ENCODE peak calls at places on chromosomes 12 and 14, in six cellular contexts. One of them, this sample, is unnamed.

GRCh38 chr12:75774309-75775052 is 257.1 kb downstream of the PHLDA1 start:
- DNase-seq in ecto neural progenitor cell: no peak
- DNase-seq in upper lobe of left lung: no peak
- DNase-seq in SHP77: no peak
- DNase-seq in HuH-7.5: no peak
- DNase-seq in stimulated activated CD4-positive, alpha-beta T cell treated with anti-CD3 and anti-CD28 coated beads, Interleukin-4, amount 100 ng/mL, for 24 hours: no peak
- DNase-seq in this sample: no peak

GRCh38 chr12:131074221-131075083 is 120.7 kb downstream of the ADGRD1 start:
- DNase-seq in SHP77: no peak
- DNase-seq in upper lobe of left lung: peak
- DNase-seq in ecto neural progenitor cell: peak
- DNase-seq in HuH-7.5: no peak
- DNase-seq in stimulated activated CD4-positive, alpha-beta T cell treated with anti-CD3 and anti-CD28 coated beads, Interleukin-4, amount 100 ng/mL, for 24 hours: no peak
- DNase-seq in this sample: no peak

GRCh38 chr12:12939888-12940287 is 12.1 kb downstream of the GPRC5D start:
- DNase-seq in ecto neural progenitor cell: no peak
- DNase-seq in stimulated activated CD4-positive, alpha-beta T cell treated with anti-CD3 and anti-CD28 coated beads, Interleukin-4, amount 100 ng/mL, for 24 hours: no peak
- DNase-seq in SHP77: no peak
- DNase-seq in upper lobe of left lung: no peak
- DNase-seq in HuH-7.5: no peak
- DNase-seq in this sample: no peak

GRCh38 chr12:34300376-34301250 is 278.3 kb downstream of the ALG10 start:
- DNase-seq in SHP77: no peak
- DNase-seq in HuH-7.5: no peak
- DNase-seq in upper lobe of left lung: no peak
- DNase-seq in stimulated activated CD4-positive, alpha-beta T cell treated with anti-CD3 and anti-CD28 coated beads, Interleukin-4, amount 100 ng/mL, for 24 hours: no peak
- DNase-seq in ecto neural progenitor cell: no peak
- DNase-seq in this sample: no peak

GRCh38 chr14:105927661-105928060 is 401.3 kb downstream of the TMEM121 start:
- DNase-seq in upper lobe of left lung: peak
- DNase-seq in HuH-7.5: no peak
- DNase-seq in SHP77: no peak
- DNase-seq in stimulated activated CD4-positive, alpha-beta T cell treated with anti-CD3 and anti-CD28 coated beads, Interleukin-4, amount 100 ng/mL, for 24 hours: no peak
- DNase-seq in ecto neural progenitor cell: no peak
- DNase-seq in this sample: peak

GRCh38 chr12:7588703-7589329 is 76.9 kb downstream of the APOBEC1 start:
- DNase-seq in ecto neural progenitor cell: no peak
- DNase-seq in stimulated activated CD4-positive, alpha-beta T cell treated with anti-CD3 and anti-CD28 coated beads, Interleukin-4, amount 100 ng/mL, for 24 hours: peak
- DNase-seq in SHP77: peak
- DNase-seq in HuH-7.5: peak
- DNase-seq in upper lobe of left lung: peak
- DNase-seq in this sample: peak

GRCh38 chr12:109153711-109154434 is 37.5 kb downstream of the ACACB start:
- DNase-seq in ecto neural progenitor cell: no peak
- DNase-seq in upper lobe of left lung: peak
- DNase-seq in HuH-7.5: peak
- DNase-seq in SHP77: no peak
- DNase-seq in stimulated activated CD4-positive, alpha-beta T cell treated with anti-CD3 and anti-CD28 coated beads, Interleukin-4, amount 100 ng/mL, for 24 hours: no peak
- DNase-seq in this sample: no peak

GRCh38 chr14:68199465-68200145 is 380.0 kb downstream of the RAD51B start:
- DNase-seq in stimulated activated CD4-positive, alpha-beta T cell treated with anti-CD3 and anti-CD28 coated beads, Interleukin-4, amount 100 ng/mL, for 24 hours: no peak
- DNase-seq in upper lobe of left lung: no peak
- DNase-seq in SHP77: no peak
- DNase-seq in HuH-7.5: no peak
- DNase-seq in ecto neural progenitor cell: peak
- DNase-seq in this sample: no peak

GRCh38 chr12:93127107-93127560 is 198.0 kb upstream of the EEA1 start:
- DNase-seq in SHP77: no peak
- DNase-seq in upper lobe of left lung: peak
- DNase-seq in ecto neural progenitor cell: no peak
- DNase-seq in stimulated activated CD4-positive, alpha-beta T cell treated with anti-CD3 and anti-CD28 coated beads, Interleukin-4, amount 100 ng/mL, for 24 hours: no peak
- DNase-seq in HuH-7.5: no peak
- DNase-seq in this sample: no peak

GRCh38 chr14:76376001-76376404 is at the start of gene ESRRB:
- DNase-seq in stimulated activated CD4-positive, alpha-beta T cell treated with anti-CD3 and anti-CD28 coated beads, Interleukin-4, amount 100 ng/mL, for 24 hours: no peak
- DNase-seq in SHP77: no peak
- DNase-seq in HuH-7.5: no peak
- DNase-seq in ecto neural progenitor cell: peak
- DNase-seq in upper lobe of left lung: no peak
- DNase-seq in this sample: no peak

GRCh38 chr12:87818416-87818815 is 210.8 kb downstream of the C12orf50 start:
- DNase-seq in stimulated activated CD4-positive, alpha-beta T cell treated with anti-CD3 and anti-CD28 coated beads, Interleukin-4, amount 100 ng/mL, for 24 hours: no peak
- DNase-seq in ecto neural progenitor cell: no peak
- DNase-seq in HuH-7.5: no peak
- DNase-seq in SHP77: no peak
- DNase-seq in upper lobe of left lung: no peak
- DNase-seq in this sample: no peak

GRCh38 chr12:93453633-93454032 is 11.9 kb upstream of the UBE2N start:
- DNase-seq in upper lobe of left lung: no peak
- DNase-seq in stimulated activated CD4-positive, alpha-beta T cell treated with anti-CD3 and anti-CD28 coated beads, Interleukin-4, amount 100 ng/mL, for 24 hours: no peak
- DNase-seq in HuH-7.5: no peak
- DNase-seq in SHP77: no peak
- DNase-seq in ecto neural progenitor cell: no peak
- DNase-seq in this sample: no peak

GRCh38 chr14:67928375-67928774 is 108.8 kb downstream of the RAD51B start:
- DNase-seq in upper lobe of left lung: no peak
- DNase-seq in SHP77: no peak
- DNase-seq in HuH-7.5: no peak
- DNase-seq in stimulated activated CD4-positive, alpha-beta T cell treated with anti-CD3 and anti-CD28 coated beads, Interleukin-4, amount 100 ng/mL, for 24 hours: no peak
- DNase-seq in ecto neural progenitor cell: no peak
- DNase-seq in this sample: no peak

GRCh38 chr12:38736821-38737220 is 168.6 kb downstream of the CPNE8 start:
- DNase-seq in stimulated activated CD4-positive, alpha-beta T cell treated with anti-CD3 and anti-CD28 coated beads, Interleukin-4, amount 100 ng/mL, for 24 hours: no peak
- DNase-seq in SHP77: no peak
- DNase-seq in HuH-7.5: no peak
- DNase-seq in ecto neural progenitor cell: no peak
- DNase-seq in upper lobe of left lung: no peak
- DNase-seq in this sample: no peak

GRCh38 chr14:77067632-77068514 is 30.2 kb upstream of the CIPC start:
- DNase-seq in stimulated activated CD4-positive, alpha-beta T cell treated with anti-CD3 and anti-CD28 coated beads, Interleukin-4, amount 100 ng/mL, for 24 hours: peak
- DNase-seq in upper lobe of left lung: peak
- DNase-seq in SHP77: peak
- DNase-seq in HuH-7.5: peak
- DNase-seq in ecto neural progenitor cell: peak
- DNase-seq in this sample: peak

GRCh38 chr12:65313704-65314317 is 35.3 kb downstream of the MSRB3 start:
- DNase-seq in HuH-7.5: no peak
- DNase-seq in SHP77: peak
- DNase-seq in stimulated activated CD4-positive, alpha-beta T cell treated with anti-CD3 and anti-CD28 coated beads, Interleukin-4, amount 100 ng/mL, for 24 hours: no peak
- DNase-seq in ecto neural progenitor cell: no peak
- DNase-seq in upper lobe of left lung: no peak
- DNase-seq in this sample: peak

GRCh38 chr12:96237465-96238077 is 43.4 kb downstream of the ELK3 start:
- DNase-seq in upper lobe of left lung: peak
- DNase-seq in SHP77: peak
- DNase-seq in stimulated activated CD4-positive, alpha-beta T cell treated with anti-CD3 and anti-CD28 coated beads, Interleukin-4, amount 100 ng/mL, for 24 hours: peak
- DNase-seq in ecto neural progenitor cell: no peak
- DNase-seq in HuH-7.5: no peak
- DNase-seq in this sample: peak

GRCh38 chr12:57224973-57225679 is 4.4 kb upstream of the SHMT2 start:
- DNase-seq in upper lobe of left lung: peak
- DNase-seq in HuH-7.5: no peak
- DNase-seq in ecto neural progenitor cell: peak
- DNase-seq in stimulated activated CD4-positive, alpha-beta T cell treated with anti-CD3 and anti-CD28 coated beads, Interleukin-4, amount 100 ng/mL, for 24 hours: peak
- DNase-seq in SHP77: peak
- DNase-seq in this sample: no peak

GRCh38 chr12:16913832-16914490 is 308.0 kb upstream of the LMO3 start:
- DNase-seq in HuH-7.5: no peak
- DNase-seq in SHP77: no peak
- DNase-seq in stimulated activated CD4-positive, alpha-beta T cell treated with anti-CD3 and anti-CD28 coated beads, Interleukin-4, amount 100 ng/mL, for 24 hours: no peak
- DNase-seq in upper lobe of left lung: no peak
- DNase-seq in ecto neural progenitor cell: no peak
- DNase-seq in this sample: no peak

This sample was measured in H4.